ENCODE peak calls at places on chromosomes 4 and X, in ten cellular contexts. K, T, X, D, N, M, O, H, P and Q are unnamed samples.

GRCh38 chr4:121777625-121778024 is 12.7 kb upstream of the SMIM43 start:
- DNase-seq in H (no peak), M (no peak), D (no peak), K (no peak), N (no peak), O (no peak), P (no peak), T (no peak), X (no peak), Q (no peak)

GRCh38 chrX:105694839-105695238 is 127.5 kb upstream of the NRK start:
- DNase-seq in O (no peak), H (no peak), T (no peak), M (no peak), D (no peak), X (no peak), P (no peak), N (no peak), K (no peak), Q (no peak)

GRCh38 chr4:85910985-85911384 is 436.0 kb downstream of the ARHGAP24 start:
- DNase-seq in N (no peak), X (peak; percentile 42), D (no peak), H (no peak), T (no peak), M (no peak), O (no peak), P (no peak), K (no peak), Q (no peak)

GRCh38 chr4:74934016-74934821 is 1.3 kb downstream of the PARM1 start:
- DNase-seq in K (peak; percentile 21), N (peak; percentile 37), T (no peak), X (peak; percentile 58), O (no peak), M (no peak), P (peak; percentile 33), H (no peak), D (no peak), Q (peak; percentile 29)

GRCh38 chr4:41567186-41567585 is 29.2 kb downstream of the LIMCH1 start:
- DNase-seq in P (no peak), O (no peak), M (no peak), X (no peak), K (no peak), H (no peak), N (no peak), D (no peak), T (no peak), Q (no peak)

GRCh38 chrX:54076903-54077302 is 32.6 kb upstream of the PHF8 start:
- DNase-seq in N (no peak), K (peak; percentile 43), X (no peak), D (peak; percentile 15), T (no peak), M (no peak), P (peak; percentile 84), H (no peak), O (no peak), Q (no peak)

GRCh38 chr4:23737571-23737970 is 152.3 kb downstream of the PPARGC1A start:
- DNase-seq in M (no peak), H (no peak), K (no peak), X (no peak), D (no peak), P (no peak), T (no peak), N (no peak), O (no peak), Q (no peak)

GRCh38 chr4:27154706-27155105 is 294.1 kb downstream of the STIM2 start:
- DNase-seq in T (no peak), N (no peak), O (no peak), X (no peak), M (no peak), D (no peak), H (no peak), P (peak; percentile 35), K (peak; percentile 96), Q (no peak)

GRCh38 chr4:170025523-170026252 is 507 bp downstream of the MFAP3L start:
- DNase-seq in N (no peak), X (no peak), T (no peak), O (peak; percentile 3), P (peak; percentile 14), H (peak; percentile 75), M (no peak), D (no peak), K (peak; percentile 6), Q (no peak)

GRCh38 chr4:87978656-87979055 is 3.1 kb downstream of the SPP1 start:
- DNase-seq in H (no peak), M (no peak), T (no peak), N (no peak), K (peak; percentile 69), D (no peak), P (peak; percentile 39), X (no peak), O (no peak), Q (no peak)

GRCh38 chrX:13693341-13693871 is 4.5 kb downstream of the RAB9A start:
- DNase-seq in X (no peak), M (no peak), N (no peak), T (no peak), P (peak; percentile 84), K (no peak), D (no peak), O (no peak), H (no peak), Q (no peak)

GRCh38 chr4:184907216-184907615 is 81.4 kb upstream of the ACSL1 start:
- DNase-seq in T (no peak), D (no peak), M (no peak), X (no peak), P (no peak), N (no peak), H (no peak), O (no peak), K (no peak), Q (no peak)
- TF ChIP-seq CTCF in T (no peak), D (no peak), M (no peak), X (no peak), P (no peak), N (no peak), H (peak; percentile 4), O (no peak), K (no peak), Q (peak; percentile 30)

DNA sequence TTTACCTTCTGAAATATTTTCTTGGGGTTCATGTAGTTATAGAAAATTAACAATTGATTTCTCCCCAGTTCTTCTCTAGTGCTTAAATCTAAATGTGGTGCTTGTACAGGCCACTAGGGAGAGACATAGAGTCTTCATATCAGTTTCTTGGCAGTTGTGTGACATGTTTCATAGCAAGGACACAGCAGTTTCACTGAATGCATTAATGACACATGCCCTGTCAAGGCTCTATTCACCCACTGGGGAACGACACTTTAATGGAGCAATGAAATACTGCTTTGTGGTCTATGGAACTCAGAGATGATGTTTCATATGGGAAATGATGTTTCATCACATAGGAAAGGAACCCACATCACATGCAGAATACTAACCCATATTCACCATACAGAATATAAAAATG is 2.8 kb downstream of the VEGFC start:
- DNase-seq in H (no peak), M (no peak), X (no peak), O (no peak), T (no peak), D (no peak), K (peak; percentile 92), N (peak; percentile 60), P (peak; percentile 86), Q (peak; percentile 49)
- TF ChIP-seq CTCF in H (peak; percentile 51), M (peak; percentile 26), X (peak; percentile 45), O (no peak), T (peak; percentile 58), D (peak; percentile 79), K (peak; percentile 80), N (peak; percentile 52), P (peak; percentile 74), Q (peak; percentile 53)

GRCh38 chr4:189096717-189097116 is 844.0 kb upstream of the FRG1 start:
- DNase-seq in D (no peak), X (peak; percentile 57), N (no peak), M (no peak), O (no peak), H (no peak), K (no peak), P (no peak), T (no peak), Q (no peak)
- TF ChIP-seq CTCF in D (no peak), X (no peak), N (no peak), M (no peak), O (no peak), H (no peak), K (no peak), P (no peak), T (no peak), Q (no peak)

DNA sequence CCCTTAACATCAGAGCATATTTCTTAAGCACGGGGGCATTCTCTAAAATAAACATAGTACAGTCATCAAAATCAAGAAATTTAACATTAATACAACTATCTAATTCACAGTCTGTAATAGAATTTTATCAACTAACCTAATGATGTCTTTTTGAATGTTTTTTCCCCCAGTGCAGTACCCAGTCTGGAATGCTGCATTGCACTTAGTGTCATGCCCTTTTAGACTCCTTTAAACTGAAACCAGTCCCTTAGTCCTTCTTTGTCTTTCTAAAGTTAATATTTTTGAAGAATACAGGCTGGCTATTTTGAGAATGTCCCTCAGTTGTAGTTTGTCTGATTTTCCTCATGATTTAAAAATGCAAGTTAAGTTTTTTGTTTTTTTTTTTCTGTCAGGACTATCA is 9.5 kb downstream of the ENPEP start:
- DNase-seq in P (no peak), X (no peak), D (no peak), H (no peak), N (no peak), T (no peak), M (no peak), O (no peak), K (no peak), Q (no peak)
- TF ChIP-seq CTCF in P (no peak), X (no peak), D (no peak), H (no peak), N (no peak), T (no peak), M (no peak), O (no peak), K (no peak), Q (no peak)